ENCODE peak calls at places on chromosome 14, in six cellular contexts. B is endothelial cell of umbilical vein, F is stomach, Z is transverse colon, R is K562, C is HCT116. N is an unnamed sample.
A peak's percentile ranks its signal among the peaks of the same experiment; 100 is the strongest.

GRCh38 chr14:105326891-105327694 is 12.5 kb downstream of the PACS2 start:
- DNase-seq in B (no peak), R (no peak), C (no peak), Z (no peak), F (no peak), N (no peak)

GRCh38 chr14:94380225-94381148 is 7.9 kb downstream of the SERPINA1 start:
- DNase-seq in R (no peak), Z (no peak), F (no peak), B (no peak), C (no peak), N (no peak)

GRCh38 chr14:100155049-100155621 is 4.3 kb downstream of the DEGS2 start:
- DNase-seq in R (peak; percentile 68), Z (peak; percentile 63), C (peak; percentile 33), B (peak; percentile 20), F (no peak), N (no peak)

GRCh38 chr14:75310295-75311059 is 31.8 kb downstream of the FOS start:
- DNase-seq in F (peak; percentile 74), B (peak; percentile 90), Z (peak; percentile 74), R (no peak), C (no peak), N (no peak)

GRCh38 chr14:26896447-26896846 is 298.6 kb upstream of the NOVA1 start:
- DNase-seq in R (no peak), F (no peak), B (no peak), C (no peak), Z (no peak), N (no peak)

GRCh38 chr14:24123465-24124417 is 6.7 kb upstream of the FITM1 start:
- DNase-seq in B (no peak), F (no peak), Z (no peak), R (no peak), C (no peak), N (no peak)

GRCh38 chr14:58133739-58134138 is 18.3 kb downstream of the ARMH4 start:
- DNase-seq in C (no peak), F (no peak), Z (no peak), B (no peak), R (no peak), N (no peak)

GRCh38 chr14:106843376-106843775 is 1317.0 kb downstream of the TMEM121 start:
- DNase-seq in Z (no peak), R (no peak), B (no peak), F (no peak), C (no peak), N (no peak)

GRCh38 chr14:30165255-30165654 is 237.6 kb upstream of the PRKD1 start:
- DNase-seq in Z (no peak), F (no peak), R (no peak), C (no peak), B (no peak), N (no peak)

GRCh38 chr14:38012056-38012455 is 195.6 kb upstream of the SSTR1 start:
- DNase-seq in Z (no peak), R (no peak), F (no peak), B (no peak), C (no peak), N (no peak)

GRCh38 chr14:81801921-81802320 is 268.3 kb upstream of the SEL1L start:
- DNase-seq in Z (no peak), F (no peak), B (no peak), C (no peak), R (no peak), N (no peak)

GRCh38 chr14:36022765-36023415 is 153.6 kb downstream of the PTCSC3 start:
- DNase-seq in F (no peak), Z (no peak), B (no peak), R (no peak), C (no peak), N (no peak)

GRCh38 chr14:68762944-68763831 is 29.7 kb downstream of the ZFP36L1 start:
- DNase-seq in Z (no peak), B (peak; percentile 92), F (peak; percentile 87), C (no peak), R (peak; percentile 93), N (no peak)

GRCh38 chr14:105074601-105075053 is 9.4 kb upstream of the GPR132 start:
- DNase-seq in F (no peak), B (no peak), R (no peak), Z (no peak), C (no peak), N (no peak)

GRCh38 chr14:91417983-91418386 is 365 bp upstream of the CCDC88C start:
- DNase-seq in B (no peak), F (peak; percentile 61), C (peak; percentile 32), Z (peak; percentile 58), R (peak; percentile 67), N (no peak)

GRCh38 chr14:100341301-100342031 is 18.3 kb downstream of the SLC25A47 start:
- DNase-seq in B (peak; percentile 98), C (no peak), F (peak; percentile 41), R (no peak), Z (no peak), N (no peak)

GRCh38 chr14:99479903-99480855 is 480 bp downstream of the SETD3 start:
- DNase-seq in F (peak; percentile 54), B (peak; percentile 58), C (peak; percentile 13), R (peak; percentile 11), Z (peak; percentile 63), N (peak; percentile 92)

GRCh38 chr14:20656274-20656673 is 14.8 kb upstream of the OR6S1 start:
- DNase-seq in R (no peak), F (no peak), B (no peak), C (no peak), Z (no peak), N (no peak)

GRCh38 chr14:20658246-20658645 is 16.8 kb upstream of the OR6S1 start:
- DNase-seq in C (no peak), B (no peak), Z (no peak), R (no peak), F (no peak), N (peak; percentile 64)

GRCh38 chr14:20655851-20656250 is 14.4 kb upstream of the OR6S1 start:
- DNase-seq in B (no peak), F (no peak), C (no peak), R (no peak), Z (no peak), N (peak; percentile 84)

GRCh38 chr14:20659813-20660395 is 18.4 kb upstream of the OR6S1 start:
- DNase-seq in C (no peak), B (no peak), R (no peak), F (no peak), Z (no peak), N (no peak)

GRCh38 chr14:20657216-20658211 is 16.0 kb upstream of the OR6S1 start:
- DNase-seq in C (peak; percentile 96), R (peak; percentile 48), Z (no peak), B (no peak), F (no peak), N (peak; percentile 83)
- H3K4me3 ChIP-seq in C (peak overlapping the region; percentile 23), R (peak overlapping the region; percentile 23), Z (no peak overlapping the region), B (no peak overlapping the region), F (no peak overlapping the region), N (no peak overlapping the region)

GRCh38 chr14:50795909-50796308 is 35.1 kb downstream of the NIN start:
- DNase-seq in R (no peak), B (peak; percentile 78), C (no peak), F (no peak), Z (no peak), N (no peak)

GRCh38 chr14:50796391-50796790 is 34.6 kb downstream of the NIN start:
- DNase-seq in C (no peak), F (no peak), Z (no peak), R (no peak), B (peak; percentile 43), N (no peak)

GRCh38 chr14:50800032-50800431 is 30.9 kb downstream of the NIN start:
- DNase-seq in R (no peak), F (no peak), Z (no peak), C (no peak), B (peak; percentile 37), N (no peak)

GRCh38 chr14:50797250-50798047 is 33.5 kb downstream of the NIN start:
- DNase-seq in Z (no peak), R (no peak), F (no peak), B (no peak), C (no peak), N (no peak)

GRCh38 chr14:50798048-50798421 is 32.9 kb downstream of the NIN start:
- DNase-seq in F (no peak), Z (no peak), C (no peak), B (no peak), R (no peak), N (no peak)
- TF ChIP-seq POLR2A in F (no peak), Z (no peak), C (no peak), B (no peak), R (no peak), N (no peak)

DNA sequence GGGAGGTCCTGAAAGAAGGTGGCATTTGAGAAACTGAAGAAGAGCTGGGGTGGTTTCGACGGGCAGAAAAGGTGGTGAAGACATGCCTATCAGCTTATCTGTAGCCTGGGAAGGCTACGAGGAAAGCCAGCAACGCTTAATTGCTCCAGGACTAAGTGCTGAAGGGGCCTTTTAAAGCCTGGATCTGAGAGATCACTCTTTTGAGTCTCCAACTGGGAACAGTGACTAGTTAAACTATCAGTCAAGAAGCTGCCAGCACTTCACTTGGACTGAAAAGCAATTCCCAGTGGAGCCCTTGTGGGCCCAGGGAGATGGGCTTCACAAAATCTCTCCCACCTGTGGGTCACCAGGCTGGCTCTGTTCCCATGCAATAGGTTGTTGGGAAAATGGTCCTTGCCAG is 276.6 kb downstream of the PCNX1 start:
- DNase-seq in F (no peak), Z (no peak), R (no peak), B (no peak), C (no peak), N (no peak)
- TF ChIP-seq POLR2AphosphoS5 in F (no peak), Z (no peak), R (no peak), B (no peak), C (no peak), N (no peak)

DNA sequence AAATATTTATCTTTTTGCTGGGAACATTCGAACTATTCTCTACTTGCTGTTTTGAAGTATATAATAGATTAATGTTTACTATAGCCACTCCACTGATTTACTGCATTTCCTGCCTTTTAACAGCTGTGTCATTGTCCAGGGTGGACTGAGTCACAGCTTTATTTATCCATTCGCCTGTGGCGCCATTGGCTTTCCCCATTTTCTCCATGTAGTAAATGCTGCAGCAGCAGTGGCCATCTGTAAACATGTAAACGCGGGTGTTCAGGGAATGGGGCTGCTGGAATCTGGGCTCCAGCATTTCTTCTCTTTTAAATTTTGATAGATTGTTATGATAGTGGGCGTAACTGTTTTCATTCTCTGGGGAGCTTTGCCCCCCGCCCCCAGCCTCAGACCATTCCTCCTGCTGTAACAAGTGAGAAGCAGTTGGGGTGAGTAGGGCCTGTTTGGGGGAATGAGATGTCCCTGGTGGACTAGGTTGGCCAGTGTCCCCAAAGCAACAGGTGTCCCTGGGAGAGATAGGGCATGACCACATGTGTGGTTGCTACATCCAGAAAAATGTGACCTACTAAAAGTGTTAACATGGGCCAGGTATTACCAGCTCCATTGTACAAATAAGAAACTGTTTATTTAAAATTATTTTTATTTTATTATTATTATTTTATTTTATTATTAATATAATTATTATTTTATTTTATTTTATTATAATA is 32.9 kb downstream of the RIN3 start:
- DNase-seq in C (no peak), B (peak; percentile 60), Z (no peak), F (no peak), R (peak; percentile 8), N (no peak)
- H3K4me3 ChIP-seq in C (no peak overlapping the region), B (no peak overlapping the region), Z (no peak overlapping the region), F (no peak overlapping the region), R (no peak overlapping the region), N (no peak overlapping the region)

N was measured in esophagus muscularis mucosa.